ENCODE peak calls at places on chromosomes 1 and 21, in seven cellular contexts. Z is fibroblast of villous mesenchyme, M is neural progenitor cell, T is tibial artery, O is choroid plexus epithelial cell, E is psoas muscle, N is cardiac fibroblast. U is an unnamed sample.

GRCh38 chr1:33762099-33762830 is 101.6 kb upstream of the HMGB4 start:
- DNase-seq in Z (no peak), M (no peak), T (no peak), O (no peak), E (no peak), N (peak; percentile 8), U (no peak)

GRCh38 chr1:15386128-15386824 is 23.4 kb upstream of the EFHD2 start:
- DNase-seq in Z (peak; percentile 15), M (peak; percentile 74), T (no peak), O (peak; percentile 15), E (no peak), N (no peak), U (no peak)

GRCh38 chr1:42939216-42939615 is 19.5 kb downstream of the SLC2A1 start:
- DNase-seq in Z (no peak), M (no peak), T (peak; percentile 55), O (no peak), E (peak; percentile 16), N (no peak), U (no peak)

GRCh38 chr21:45618287-45618686 is 25.2 kb upstream of the PCBP3 start:
- DNase-seq in Z (peak; percentile 37), M (peak; percentile 23), T (peak; percentile 46), O (no peak), E (no peak), N (peak; percentile 67), U (no peak)

GRCh38 chr1:18812540-18812939 is 46.9 kb downstream of the TAS1R2 start:
- DNase-seq in Z (no peak), M (no peak), T (no peak), O (no peak), E (no peak), N (no peak), U (no peak)

GRCh38 chr1:18795002-18795689 is 64.3 kb downstream of the TAS1R2 start:
- DNase-seq in Z (no peak), M (peak; percentile 34), T (no peak), O (no peak), E (no peak), N (no peak), U (no peak)

GRCh38 chr1:12480748-12481362 is 137.2 kb downstream of the DHRS3 start:
- DNase-seq in Z (peak; percentile 81), M (no peak), T (no peak), O (peak; percentile 83), E (no peak), N (peak; percentile 81), U (peak; percentile 96)

GRCh38 chr1:44266400-44267344 is 53.4 kb downstream of the DMAP1 start:
- DNase-seq in Z (no peak), M (no peak), T (no peak), O (no peak), E (no peak), N (no peak), U (no peak)

GRCh38 chr21:29849735-29850176 is 90.0 kb downstream of the GRIK1 start:
- DNase-seq in Z (peak; percentile 61), M (peak; percentile 79), T (no peak), O (peak; percentile 83), E (no peak), N (peak; percentile 75), U (peak; percentile 59)

GRCh38 chr1:100750002-100750885 is 30.7 kb downstream of the VCAM1 start:
- DNase-seq in Z (no peak), M (no peak), T (no peak), O (no peak), E (no peak), N (no peak), U (no peak)

GRCh38 chr21:42474043-42474831 is 21.8 kb downstream of the RSPH1 start:
- DNase-seq in Z (no peak), M (no peak), T (peak; percentile 51), O (peak; percentile 15), E (no peak), N (peak; percentile 21), U (peak; percentile 89)

GRCh38 chr1:53822931-53823330 is 15.2 kb downstream of the NDC1 start:
- DNase-seq in Z (no peak), M (no peak), T (no peak), O (no peak), E (no peak), N (no peak), U (no peak)

GRCh38 chr1:53825306-53825705 is 12.8 kb downstream of the NDC1 start:
- DNase-seq in Z (no peak), M (no peak), T (no peak), O (no peak), E (no peak), N (no peak), U (no peak)

GRCh38 chr1:53821380-53821779 is 16.7 kb downstream of the NDC1 start:
- DNase-seq in Z (no peak), M (no peak), T (no peak), O (no peak), E (no peak), N (no peak), U (no peak)

DNA sequence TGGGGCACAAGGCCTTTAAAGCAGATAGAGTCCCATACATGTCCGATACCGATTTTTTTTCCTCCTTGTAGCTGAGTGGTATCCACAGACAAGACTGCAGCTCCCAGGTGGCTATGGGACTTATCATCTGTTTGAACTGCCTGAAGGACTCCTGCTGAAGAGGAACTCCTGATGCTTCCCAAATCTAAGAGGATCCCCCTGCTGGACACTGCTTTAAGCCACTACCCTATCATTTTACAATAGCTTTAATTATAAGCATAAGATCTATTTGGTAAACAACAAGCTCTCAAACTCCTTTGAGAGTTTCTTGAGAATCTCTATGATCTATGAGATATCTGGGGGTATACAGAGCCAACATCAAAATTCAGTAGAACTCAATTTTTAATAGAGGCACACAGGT is 11.7 kb downstream of the NDC1 start:
- DNase-seq in Z (peak; percentile 57), M (peak; percentile 6), T (no peak), O (peak; percentile 63), E (no peak), N (peak; percentile 25), U (peak; percentile 13)
- TF ChIP-seq CTCF in Z (peak; percentile 48), M (peak; percentile 25), T (no peak), O (peak; percentile 55), E (no peak), N (peak; percentile 46), U (no peak)

DNA sequence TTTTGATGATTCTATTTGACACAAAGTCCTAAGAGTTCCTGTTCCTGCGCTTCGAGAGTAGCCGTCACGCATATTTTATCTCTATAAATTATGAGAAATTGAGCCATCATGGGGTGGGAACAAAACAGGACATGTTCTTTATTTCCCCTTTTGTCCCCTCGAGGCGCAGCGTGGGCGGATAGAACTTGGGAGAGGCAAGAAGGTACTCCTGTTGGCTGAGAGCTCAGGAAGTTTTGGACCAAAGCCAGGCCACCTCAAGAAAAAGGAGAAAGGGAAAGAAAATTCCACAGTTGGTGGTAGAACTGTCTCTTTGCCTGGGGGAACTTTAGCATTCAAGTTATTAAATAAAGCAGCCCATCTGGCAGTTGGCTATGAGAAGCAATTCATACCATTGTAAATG is 76.4 kb upstream of the DSCAM start:
- DNase-seq in Z (no peak), M (no peak), T (no peak), O (no peak), E (no peak), N (no peak), U (peak; percentile 52)
- H3K4me3 ChIP-seq in Z (no peak overlapping the region), M (no peak overlapping the region), T (no peak overlapping the region), O (no peak overlapping the region), E (no peak overlapping the region), N (no peak overlapping the region), U (no peak overlapping the region)

GRCh38 chr1:153967109-153967999 is at the start of gene CREB3L4:
- DNase-seq in Z (peak; percentile 99), M (peak; percentile 97), T (peak; percentile 96), O (peak; percentile 99), E (peak; percentile 96), N (peak; percentile 99), U (peak; percentile 97)
- TF ChIP-seq CTCF in Z (peak; percentile 45), M (peak; percentile 55), T (peak; percentile 17), O (peak; percentile 55), E (peak; percentile 24), N (peak; percentile 40), U (peak; percentile 42)

GRCh38 chr1:95095833-95096217 is 21.3 kb upstream of the TLCD4 start:
- DNase-seq in Z (peak; percentile 76), M (no peak), T (no peak), O (peak; percentile 64), E (no peak), N (no peak), U (no peak)
- H3K4me3 ChIP-seq in Z (no peak overlapping the region), M (no peak overlapping the region), T (no peak overlapping the region), O (no peak overlapping the region), E (no peak overlapping the region), N (no peak overlapping the region), U (no peak overlapping the region)

GRCh38 chr1:171983584-171983983 is 142.3 kb downstream of the DNM3 start:
- DNase-seq in Z (peak; percentile 41), M (no peak), T (no peak), O (peak; percentile 65), E (no peak), N (peak; percentile 57), U (peak; percentile 39)
- TF ChIP-seq CTCF in Z (peak; percentile 44), M (no peak), T (no peak), O (peak; percentile 54), E (peak; percentile 16), N (peak; percentile 54), U (peak; percentile 49)

DNA sequence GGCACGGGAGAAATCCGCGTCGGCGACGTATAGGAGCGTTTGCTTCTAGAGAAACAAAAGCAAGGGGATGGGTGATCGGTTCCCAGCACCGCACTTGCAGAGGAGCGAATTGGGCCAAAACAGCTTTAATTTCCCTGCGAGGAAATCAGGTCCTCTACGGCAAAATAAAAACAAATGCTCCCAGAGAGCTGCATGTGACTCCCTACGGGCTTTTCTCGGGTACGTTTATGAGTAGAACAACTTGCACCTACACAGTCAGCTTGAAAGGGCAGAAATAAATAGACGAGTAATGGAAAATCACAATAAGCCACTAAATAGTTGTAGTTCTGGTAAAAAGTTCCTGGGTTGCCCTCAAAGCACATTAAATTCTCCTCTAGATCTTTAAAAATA is 1.2 kb downstream of the NHLH2 start:
- DNase-seq in Z (no peak), M (no peak), T (no peak), O (no peak), E (no peak), N (no peak), U (no peak)
- H3K4me3 ChIP-seq in Z (no peak overlapping the region), M (peak overlapping the region; percentile 36), T (peak overlapping the region; percentile 30), O (peak overlapping the region; percentile 7), E (peak overlapping the region; percentile 53), N (no peak overlapping the region), U (peak overlapping the region; percentile 38)

GRCh38 chr1:212456166-212456528 is 23.4 kb downstream of the NENF start:
- DNase-seq in Z (peak; percentile 44), M (no peak), T (no peak), O (peak; percentile 21), E (no peak), N (peak; percentile 51), U (no peak)
- TF ChIP-seq CTCF in Z (no peak), M (no peak), T (no peak), O (no peak), E (no peak), N (no peak), U (no peak)

DNA sequence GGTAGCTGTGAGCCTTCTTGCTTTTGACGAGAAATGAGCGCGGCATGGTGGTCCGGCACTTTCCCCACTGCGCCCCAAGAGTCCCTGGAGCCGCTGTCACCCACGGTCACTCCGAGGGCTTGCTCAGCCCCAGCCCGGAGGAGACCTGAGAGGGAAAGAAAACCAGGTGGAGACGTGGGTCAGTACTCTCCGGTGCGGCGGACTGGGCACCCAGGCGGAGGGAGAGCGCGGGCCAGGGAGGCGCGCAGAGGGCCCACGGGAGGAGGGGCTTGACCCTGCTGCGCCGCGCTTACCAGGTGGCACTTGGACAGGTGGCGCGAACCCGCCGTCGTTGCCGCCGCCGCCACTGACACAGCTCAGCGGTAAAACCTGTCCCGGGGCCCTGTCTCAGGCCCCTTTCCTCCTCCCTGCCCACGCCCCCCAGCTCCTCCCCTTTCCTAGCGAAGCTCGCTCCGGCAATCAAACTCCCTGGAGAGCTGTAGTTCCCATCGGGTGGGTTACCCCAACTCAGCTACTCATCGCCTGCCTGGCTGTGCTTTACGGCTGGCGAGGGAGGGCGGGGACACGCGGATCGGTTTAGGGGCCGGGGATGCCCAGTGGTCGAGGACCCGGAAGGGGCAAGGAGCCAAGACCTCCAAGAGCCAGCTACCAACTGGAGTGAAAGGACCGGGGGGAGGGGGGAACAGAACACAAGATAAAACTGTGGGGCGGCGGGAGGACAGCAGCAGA is 3.1 kb downstream of the GFI1 start:
- DNase-seq in Z (no peak), M (peak; percentile 66), T (no peak), O (no peak), E (no peak), N (no peak), U (no peak)
- H3K4me3 ChIP-seq in Z (no peak overlapping the region), M (peak overlapping the region; percentile 52), T (peak overlapping the region; percentile 38), O (peak overlapping the region; percentile 61), E (peak overlapping the region; percentile 68), N (peak overlapping the region; percentile 24), U (no peak overlapping the region)

U was measured in bronchial epithelial cell.